ENCODE peak calls at places on chromosomes 11 and 22, in four cellular contexts. Z is mesenchymal stem cell, Q is body of pancreas, L is heart right ventricle. T is an unnamed sample.

GRCh38 chr11:116505466-116506247 is 267.1 kb downstream of the BUD13 start:
- DNase-seq in Z (no peak), L (no peak), Q (no peak), T (no peak)

GRCh38 chr22:20243545-20244249 is 24.4 kb downstream of the RTN4R start:
- DNase-seq in Z (peak; percentile 56), Q (peak; percentile 50), L (peak; percentile 71), T (peak; percentile 94)

GRCh38 chr11:70620510-70621184 is 222.3 kb downstream of the CTTN start:
- DNase-seq in Z (no peak), L (no peak), Q (no peak), T (no peak)

GRCh38 chr11:130534525-130534924 is 86.1 kb downstream of the ADAMTS15 start:
- DNase-seq in Q (no peak), Z (no peak), L (no peak), T (no peak)

GRCh38 chr11:9379046-9379445 is 5.4 kb upstream of the IPO7 start:
- DNase-seq in Q (no peak), L (no peak), Z (no peak), T (no peak)

GRCh38 chr11:67466367-67466766 is 2.7 kb downstream of the TMEM134 start:
- DNase-seq in L (no peak), Q (peak; percentile 16), Z (no peak), T (no peak)

GRCh38 chr11:66860449-66860831 is 3.6 kb downstream of the LRFN4 start:
- DNase-seq in L (no peak), Z (no peak), Q (no peak), T (no peak)

GRCh38 chr11:134560066-134560465 is 148.0 kb upstream of the B3GAT1 start:
- DNase-seq in Q (no peak), Z (no peak), L (no peak), T (no peak)

GRCh38 chr22:36194971-36195370 is 6.6 kb downstream of the APOL4 start:
- DNase-seq in L (peak; percentile 40), Z (peak; percentile 80), Q (peak; percentile 60), T (peak; percentile 78)

GRCh38 chr22:27420817-27421361 is 380.7 kb downstream of the MN1 start:
- DNase-seq in Q (peak; percentile 92), Z (no peak), L (peak; percentile 74), T (peak; percentile 38)

GRCh38 chr22:19085233-19086043 is 36.8 kb downstream of the DGCR2 start:
- DNase-seq in Q (no peak), L (no peak), Z (peak; percentile 59), T (peak; percentile 67)

GRCh38 chr11:110777765-110778164 is 65.5 kb upstream of the ARHGAP20 start:
- DNase-seq in Z (peak; percentile 55), L (no peak), Q (peak; percentile 14), T (peak; percentile 44)

GRCh38 chr11:1863352-1864215 is 10.7 kb downstream of the LSP1 start:
- DNase-seq in L (peak; percentile 88), Q (peak; percentile 89), Z (peak; percentile 92), T (peak; percentile 35)

GRCh38 chr22:40325315-40325714 is 21.0 kb upstream of the ADSL start:
- DNase-seq in Z (no peak), Q (no peak), L (no peak), T (no peak)

GRCh38 chr11:3885855-3886254 is 30.4 kb downstream of the STIM1 start:
- DNase-seq in L (no peak), Z (no peak), Q (no peak), T (no peak)

GRCh38 chr11:3888876-3889275 is 33.4 kb downstream of the STIM1 start:
- DNase-seq in Q (no peak), Z (no peak), L (no peak), T (no peak)

GRCh38 chr11:3890014-3890413 is 34.5 kb downstream of the STIM1 start:
- DNase-seq in Q (no peak), Z (no peak), L (no peak), T (no peak)

GRCh38 chr11:3886985-3887384 is 31.5 kb downstream of the STIM1 start:
- DNase-seq in L (no peak), Z (no peak), Q (no peak), T (no peak)

DNA sequence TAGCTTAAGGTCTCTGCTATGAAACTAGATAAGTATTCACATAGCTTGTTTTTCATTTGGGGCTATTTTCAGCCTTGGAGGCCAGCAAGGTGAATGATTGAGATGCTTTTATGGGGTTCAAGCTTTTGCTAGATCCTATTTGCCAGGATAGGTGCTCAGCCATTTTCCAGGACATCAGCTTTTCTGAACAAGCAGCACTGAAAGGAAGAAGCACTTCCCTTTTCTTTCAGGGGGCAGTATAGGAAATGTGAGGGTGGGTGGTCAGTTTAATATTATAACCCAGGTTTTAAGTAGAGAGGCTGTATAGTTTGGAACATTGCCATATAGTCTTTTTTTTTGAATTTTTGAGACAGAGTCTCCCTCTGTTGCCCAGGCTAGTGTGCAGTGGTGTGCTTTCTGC is 32.7 kb downstream of the STIM1 start:
- DNase-seq in Z (no peak), L (no peak), Q (no peak), T (no peak)
- H3K9me3 ChIP-seq in Z (no peaks in the 10 kb centered on the region), L (no peaks in the 10 kb centered on the region), Q (no peaks in the 10 kb centered on the region), T (no peaks in the 10 kb centered on the region)

GRCh38 chr11:19349340-19350025 is 108.7 kb upstream of the E2F8 start:
- DNase-seq in L (no peak), Q (no peak), Z (no peak), T (no peak)

GRCh38 chr11:19344661-19345518 is 104.1 kb upstream of the E2F8 start:
- DNase-seq in Q (peak; percentile 48), Z (peak; percentile 27), L (peak; percentile 25), T (peak; percentile 18)

GRCh38 chr11:19345519-19345847 is 104.7 kb upstream of the E2F8 start:
- DNase-seq in Q (no peak), Z (no peak), L (no peak), T (peak; percentile 14)

GRCh38 chr11:19347911-19348310 is 107.2 kb upstream of the E2F8 start:
- DNase-seq in L (no peak), Q (no peak), Z (no peak), T (no peak)

DNA sequence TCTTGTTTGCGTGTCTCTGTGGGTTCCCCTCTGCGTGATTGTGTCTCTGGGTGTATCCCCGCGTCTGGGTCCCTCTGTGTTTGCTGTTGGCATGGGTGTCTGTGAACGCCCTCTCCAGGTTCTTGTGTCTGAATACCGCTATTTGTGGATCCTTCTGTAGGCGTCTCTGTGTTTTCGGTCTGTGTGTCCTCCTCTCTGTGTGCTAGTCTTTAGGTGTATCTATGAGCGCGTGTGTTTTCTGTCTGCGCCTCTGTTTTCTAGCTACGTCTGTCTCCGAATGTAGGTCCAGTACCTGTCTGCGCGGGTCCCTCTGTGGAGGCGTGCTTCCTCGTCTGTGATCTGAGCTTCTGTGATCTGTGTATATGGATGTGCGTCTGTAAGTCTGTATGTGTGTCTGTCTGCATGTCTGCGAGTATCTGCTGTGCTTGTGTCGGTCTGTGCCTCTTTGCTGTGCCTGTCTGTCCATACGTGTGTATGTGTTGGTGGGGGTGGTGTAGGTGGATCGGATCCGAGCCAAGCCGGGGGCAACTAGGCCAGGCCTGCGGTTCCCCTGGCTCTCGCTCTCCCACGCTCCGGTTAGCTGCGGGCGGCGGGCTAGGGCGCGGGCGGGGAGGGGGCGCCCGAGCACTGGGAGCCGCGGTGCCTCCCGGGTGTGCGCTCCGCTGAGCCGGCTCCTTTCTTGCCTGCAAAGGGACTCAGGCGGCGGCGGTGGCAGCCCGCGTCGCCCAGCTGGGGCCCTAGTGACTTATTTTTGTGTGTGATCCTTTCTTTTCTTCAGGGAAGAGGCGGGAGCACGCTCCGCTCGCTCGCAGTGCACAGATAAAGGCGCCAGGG is 105.3 kb upstream of the E2F8 start:
- DNase-seq in Z (peak; percentile 34), L (peak; percentile 26), Q (no peak), T (peak; percentile 23)
- H3K4me3 ChIP-seq in Z (peak overlapping the region; percentile 96), L (peak overlapping the region; percentile 55), Q (no peak overlapping the region), T (no peak overlapping the region)

DNA sequence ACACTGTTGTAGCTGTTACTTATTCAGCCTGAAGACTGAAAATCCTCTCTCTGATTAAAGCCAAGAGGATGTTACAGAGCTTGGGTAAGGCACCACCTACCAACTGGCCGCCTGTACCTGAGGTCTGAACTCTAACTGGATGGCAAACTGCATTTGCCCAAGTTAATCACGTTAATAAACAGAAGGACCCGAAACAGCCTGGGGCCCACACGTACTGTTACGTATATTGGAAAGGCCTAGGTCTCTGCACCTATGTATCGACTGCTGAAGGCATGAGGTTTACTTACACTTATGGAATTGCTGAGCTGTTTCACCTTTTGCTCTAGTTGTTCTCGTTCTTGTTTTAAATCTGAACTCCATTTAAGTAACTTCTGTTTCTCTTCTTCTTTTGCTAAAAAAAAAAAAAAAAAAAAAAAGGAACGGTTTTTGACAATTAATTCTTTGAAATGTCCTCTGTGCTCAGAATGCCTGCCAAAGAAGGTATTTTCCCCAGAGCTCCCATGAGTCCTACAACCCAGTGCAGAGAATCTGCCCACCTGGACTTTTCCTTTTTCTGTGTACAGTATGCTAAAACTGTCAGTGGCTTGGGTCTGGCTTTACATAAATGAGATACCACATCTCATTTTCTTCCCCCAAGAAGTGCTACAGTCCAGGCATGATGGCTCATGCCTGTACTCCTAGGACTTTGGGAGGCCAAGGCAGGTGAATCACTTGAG is 13.1 kb downstream of the LARGE2 start:
- DNase-seq in L (no peak), Q (no peak), Z (no peak), T (no peak)
- H3K4me1 ChIP-seq in L (peaks cover 11% of the 10 kb centered on the region), Q (peaks cover 23% of the 10 kb centered on the region), Z (peaks cover 2% of the 10 kb centered on the region), T (no peaks in the 10 kb centered on the region)

DNA sequence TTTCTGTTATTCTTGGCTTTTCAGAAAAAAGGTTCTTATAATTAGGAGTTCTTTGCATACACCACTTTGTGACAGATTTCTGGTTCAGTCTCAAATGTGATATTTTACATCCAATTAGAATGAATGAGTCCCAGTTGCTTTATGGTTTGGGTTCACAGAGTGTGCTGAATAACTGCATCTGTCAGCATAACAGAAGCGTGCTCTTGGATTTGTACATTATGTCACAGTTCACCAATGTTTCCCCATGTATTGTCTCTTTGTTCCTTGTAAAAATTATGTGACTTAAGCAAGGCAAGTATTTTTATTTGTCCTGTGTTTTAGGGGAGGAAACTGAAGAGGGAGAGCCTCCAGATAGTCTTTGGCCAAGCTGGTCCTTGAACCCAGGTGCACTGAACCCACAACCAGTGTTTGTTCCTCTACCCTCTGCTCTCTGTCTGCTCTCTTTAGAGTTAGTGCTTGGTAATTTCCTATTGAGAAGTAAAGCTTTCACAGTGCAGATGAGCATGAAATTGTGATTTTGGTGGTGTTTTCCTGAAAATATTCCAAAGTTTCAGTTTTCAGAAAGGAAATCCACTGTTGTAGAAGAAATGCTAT is 107.5 kb downstream of the TBC1D22A start:
- DNase-seq in L (no peak), Q (no peak), Z (no peak), T (no peak)
- H3K9me3 ChIP-seq in L (peaks cover 25% of the 10 kb centered on the region), Q (no peaks in the 10 kb centered on the region), Z (peaks cover 6% of the 10 kb centered on the region), T (peaks cover 22% of the 10 kb centered on the region)

GRCh38 chr11:47257178-47257517 is 648 bp upstream of the NR1H3 start:
- DNase-seq in Z (no peak), Q (no peak), L (no peak), T (no peak)
- H3K4me3 ChIP-seq in Z (no peak overlapping the region), Q (no peak overlapping the region), L (peak overlapping the region; percentile 49), T (no peak overlapping the region)

GRCh38 chr11:7300281-7300680 is 48.6 kb downstream of the SYT9 start:
- DNase-seq in Q (no peak), Z (no peak), L (no peak), T (no peak)
- H3K4me1 ChIP-seq in Q (no peaks in the 10 kb centered on the region), Z (no peaks in the 10 kb centered on the region), L (no peaks in the 10 kb centered on the region), T (no peaks in the 10 kb centered on the region)

GRCh38 chr11:54603898-54604297 is at the start of gene OR4C46:
- DNase-seq in Q (no peak), L (no peak), Z (no peak), T (no peak)
- H3K9me3 ChIP-seq in Q (no peaks in the 10 kb centered on the region), L (no peaks in the 10 kb centered on the region), Z (peaks cover 12% of the 10 kb centered on the region), T (peaks cover 11% of the 10 kb centered on the region)

T was measured in A673.